ENCODE peak calls at places on chromosomes 12 and 14, in nine cellular contexts. V is GM10248, F is adrenal gland, W is psoas muscle, D is MCF 10A, C is epithelial cell of esophagus, K is choroid plexus epithelial cell, Y is uterus, A is progenitor cell of endocrine pancreas. U is an unnamed sample.

GRCh38 chr12:64192644-64193043 is 29.5 kb downstream of the KICS2 start:
- DNase-seq in D (no peak), W (no peak), Y (no peak), F (no peak), V (no peak), K (no peak), A (no peak), C (no peak), U (no peak)

GRCh38 chr14:60648934-60649814 is at the start of gene SIX1:
- DNase-seq in Y (peak), D (peak), W (peak), V (peak), A (peak), F (peak), K (peak), C (peak), U (peak)

GRCh38 chr14:103522028-103522581 is 525 bp downstream of the CKB start:
- DNase-seq in D (no peak), F (peak), W (peak), C (no peak), Y (peak), A (no peak), K (no peak), V (no peak), U (no peak)

GRCh38 chr12:25301798-25302197 is 51.1 kb upstream of the KRAS start:
- DNase-seq in C (no peak), F (no peak), K (peak), A (no peak), W (no peak), D (no peak), V (no peak), Y (no peak), U (no peak)

GRCh38 chr14:71290960-71291466 is 383.8 kb downstream of the PCNX1 start:
- DNase-seq in C (peak), W (no peak), F (peak), K (peak), V (peak), D (peak), A (no peak), Y (no peak), U (peak)

GRCh38 chr12:51047655-51048540 is at the start of gene LETMD1:
- DNase-seq in K (peak), Y (peak), D (peak), F (peak), V (peak), C (peak), W (peak), A (peak), U (peak)

GRCh38 chr14:56979961-56980360 is 169.7 kb upstream of the OTX2 start:
- DNase-seq in D (no peak), W (no peak), K (no peak), A (no peak), C (no peak), V (no peak), Y (no peak), F (no peak), U (no peak)

GRCh38 chr12:40063424-40063823 is 42.5 kb downstream of the SLC2A13 start:
- DNase-seq in C (peak), A (no peak), D (peak), Y (no peak), K (no peak), F (peak), V (no peak), W (no peak), U (no peak)

GRCh38 chr12:132484891-132485441 is 5.0 kb upstream of the FBRSL1 start:
- DNase-seq in C (no peak), D (no peak), A (no peak), W (peak), K (peak), V (no peak), F (no peak), Y (no peak), U (no peak)

GRCh38 chr12:3142386-3142785 is 65.2 kb downstream of the TSPAN9 start:
- DNase-seq in V (no peak), A (no peak), D (no peak), C (no peak), K (no peak), F (no peak), W (no peak), Y (no peak), U (no peak)

GRCh38 chr12:131589231-131589902 is 121.5 kb upstream of the SFSWAP start:
- DNase-seq in D (no peak), Y (no peak), K (no peak), A (no peak), V (no peak), C (no peak), F (no peak), W (no peak), U (no peak)

GRCh38 chr12:52615912-52616311 is 2.4 kb downstream of the KRT73 start:
- DNase-seq in W (no peak), K (no peak), V (no peak), A (no peak), D (no peak), F (no peak), C (no peak), Y (no peak), U (no peak)

GRCh38 chr12:47408171-47408871 is 297.5 kb downstream of the RPAP3 start:
- DNase-seq in W (no peak), Y (no peak), A (no peak), C (peak), V (peak), K (no peak), D (peak), F (no peak), U (no peak)

GRCh38 chr14:99538275-99538674 is 57.1 kb downstream of the CCNK start:
- DNase-seq in Y (no peak), K (no peak), F (peak), D (no peak), W (no peak), V (no peak), A (no peak), C (no peak), U (no peak)

GRCh38 chr12:8590842-8591545 is 21.7 kb downstream of the AICDA start:
- DNase-seq in K (peak), V (peak), W (no peak), C (peak), Y (no peak), F (no peak), A (no peak), D (peak), U (no peak)

GRCh38 chr12:62860501-62861156 is 74.3 kb downstream of the PPM1H start:
- DNase-seq in K (peak), C (no peak), F (peak), Y (no peak), D (no peak), A (no peak), W (no peak), V (no peak), U (no peak)

GRCh38 chr14:34536951-34537676 is 2.4 kb downstream of the EAPP start:
- DNase-seq in Y (no peak), K (peak), F (no peak), V (no peak), W (no peak), D (no peak), A (no peak), C (no peak), U (peak)

GRCh38 chr12:32120419-32120818 is 13.8 kb downstream of the BICD1 start:
- DNase-seq in D (no peak), Y (no peak), W (no peak), K (peak), C (no peak), V (peak), F (no peak), A (no peak), U (no peak)

GRCh38 chr14:102793531-102794328 is 16.5 kb downstream of the TRAF3 start:
- DNase-seq in D (no peak), V (no peak), C (no peak), A (no peak), K (no peak), Y (no peak), F (no peak), W (no peak), U (no peak)

GRCh38 chr12:101256271-101256670 is 23.6 kb upstream of the UTP20 start:
- DNase-seq in Y (no peak), A (no peak), V (no peak), K (no peak), D (no peak), W (no peak), F (no peak), C (peak), U (no peak)

GRCh38 chr12:50017047-50017446 is 8.2 kb downstream of the RACGAP1 start:
- DNase-seq in Y (peak), A (no peak), D (peak), F (peak), V (no peak), W (no peak), K (peak), C (peak), U (peak)

GRCh38 chr12:2615665-2616387 is 178.9 kb upstream of the FKBP4 start:
- DNase-seq in V (no peak), Y (peak), W (no peak), K (peak), F (no peak), D (no peak), A (no peak), C (no peak), U (no peak)

GRCh38 chr12:39905152-39905551 is 200.7 kb downstream of the SLC2A13 start:
- DNase-seq in Y (peak), C (no peak), D (peak), V (no peak), F (peak), W (peak), K (peak), A (no peak), U (peak)

GRCh38 chr14:96799489-96800056 is 2.4 kb downstream of the VRK1 start:
- DNase-seq in D (no peak), V (no peak), A (no peak), C (no peak), K (no peak), F (no peak), Y (no peak), W (no peak), U (no peak)

GRCh38 chr12:24396266-24396665 is 446.8 kb upstream of the SOX5 start:
- DNase-seq in W (no peak), F (no peak), K (no peak), D (no peak), C (no peak), Y (no peak), V (no peak), A (no peak), U (no peak)

GRCh38 chr12:56900583-56900982 is 33.6 kb downstream of the SDR9C7 start:
- DNase-seq in W (no peak), F (no peak), C (peak), V (no peak), K (no peak), Y (no peak), D (peak), A (no peak), U (peak)

GRCh38 chr14:70886421-70887206 is 20.6 kb upstream of the PCNX1 start:
- DNase-seq in Y (no peak), F (no peak), D (no peak), W (no peak), C (no peak), V (no peak), K (no peak), A (no peak), U (no peak)

GRCh38 chr12:33832900-33833299 is 189.4 kb upstream of the ALG10 start:
- DNase-seq in C (no peak), D (no peak), F (no peak), V (no peak), K (no peak), W (no peak), Y (no peak), A (no peak), U (no peak)

GRCh38 chr12:104132351-104132956 is 5.6 kb downstream of the NFYB start:
- DNase-seq in Y (no peak), C (no peak), W (no peak), A (no peak), F (no peak), D (no peak), V (no peak), K (no peak), U (no peak)

GRCh38 chr14:105093426-105094192 is 28.4 kb upstream of the GPR132 start:
- DNase-seq in K (peak), Y (peak), D (peak), W (no peak), A (peak), C (peak), V (peak), F (peak), U (peak)

GRCh38 chr12:11761869-11762567 is 112.5 kb downstream of the ETV6 start:
- DNase-seq in V (peak), D (no peak), W (no peak), A (no peak), K (no peak), F (no peak), Y (no peak), C (no peak), U (no peak)

GRCh38 chr14:104246401-104247335 is 108.3 kb downstream of the KIF26A start:
- DNase-seq in W (no peak), D (no peak), F (peak), A (peak), C (no peak), Y (peak), K (no peak), V (no peak), U (no peak)

GRCh38 chr12:131834798-131835615 is 6.8 kb downstream of the MMP17 start:
- DNase-seq in V (no peak), D (no peak), Y (no peak), C (peak), F (no peak), W (no peak), A (no peak), K (no peak), U (no peak)

GRCh38 chr14:71733210-71733883 is 198.9 kb upstream of the RGS6 start:
- DNase-seq in K (peak), W (no peak), A (no peak), C (no peak), Y (no peak), F (no peak), V (no peak), D (no peak), U (peak)

GRCh38 chr12:11697670-11698387 is 48.4 kb downstream of the ETV6 start:
- DNase-seq in W (no peak), V (no peak), A (no peak), F (no peak), C (peak), Y (no peak), K (peak), D (peak), U (peak)

GRCh38 chr14:91405724-91406435 is 11.7 kb downstream of the CCDC88C start:
- DNase-seq in K (no peak), A (no peak), V (no peak), C (no peak), F (no peak), D (no peak), Y (no peak), W (no peak), U (no peak)

GRCh38 chr12:94510128-94510527 is 50.5 kb upstream of the CEP83 start:
- DNase-seq in V (no peak), C (no peak), A (no peak), Y (no peak), W (no peak), D (no peak), K (no peak), F (no peak), U (no peak)

GRCh38 chr12:94511506-94511905 is 51.8 kb upstream of the CEP83 start:
- DNase-seq in Y (no peak), D (no peak), W (no peak), K (no peak), A (no peak), F (no peak), C (no peak), V (no peak), U (no peak)

GRCh38 chr12:94504386-94504785 is 44.7 kb upstream of the CEP83 start:
- DNase-seq in K (peak), C (no peak), D (no peak), W (no peak), Y (no peak), A (no peak), V (no peak), F (no peak), U (no peak)

GRCh38 chr12:94509317-94509716 is 49.6 kb upstream of the CEP83 start:
- DNase-seq in A (no peak), D (no peak), K (peak), C (no peak), Y (no peak), F (no peak), W (no peak), V (no peak), U (no peak)

DNA sequence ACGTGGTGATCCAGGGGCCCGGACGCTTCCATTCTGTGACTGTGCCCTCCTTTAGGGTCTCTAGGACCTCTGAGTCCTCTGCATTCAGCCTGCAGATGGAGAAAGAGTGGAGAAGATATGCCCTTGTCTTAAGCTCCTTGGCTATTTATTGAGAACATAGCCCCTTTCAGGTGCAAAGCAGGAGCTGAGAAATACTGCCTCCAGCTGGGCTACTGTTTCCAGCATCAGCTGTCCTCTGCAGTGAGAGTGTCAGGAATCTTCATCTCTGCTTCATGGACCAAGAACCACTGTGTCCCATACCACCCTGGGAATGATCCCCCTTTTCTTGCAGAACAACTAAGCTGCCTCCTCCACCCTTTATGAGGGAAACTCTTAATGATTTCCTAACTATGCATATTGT is 47.8 kb upstream of the CEP83 start:
- DNase-seq in W (no peak), C (no peak), K (no peak), A (no peak), Y (no peak), D (no peak), V (no peak), F (no peak), U (no peak)
- TF ChIP-seq CTCF in W (no peak), C (no peak), K (no peak), A (no peak), Y (no peak), D (no peak), V (no peak), F (no peak), U (no peak)

DNA sequence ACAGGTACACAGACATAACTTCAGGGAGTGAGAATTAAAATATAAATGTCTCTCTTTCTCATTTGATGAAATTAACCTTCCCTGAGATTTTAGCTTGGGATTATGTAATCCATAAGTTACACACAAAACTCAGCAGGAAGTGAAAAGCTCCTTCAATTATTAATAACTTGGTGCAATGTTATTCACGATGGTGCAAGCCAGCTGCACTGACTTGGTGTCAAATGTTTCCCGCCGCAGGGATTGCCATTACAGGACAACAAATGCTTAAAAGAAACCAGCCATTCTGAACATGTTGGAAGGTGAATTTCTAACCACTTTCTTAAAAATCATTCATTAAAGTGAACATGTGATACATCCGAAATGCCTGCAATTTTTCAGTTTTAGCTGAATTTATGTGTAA is 250.4 kb downstream of the FOXN3 start:
- DNase-seq in W (no peak), V (no peak), Y (no peak), K (no peak), C (no peak), A (no peak), D (no peak), F (no peak), U (no peak)
- TF ChIP-seq CTCF in W (no peak), V (no peak), Y (no peak), K (no peak), C (no peak), A (no peak), D (no peak), F (no peak), U (no peak)

GRCh38 chr12:23025372-23026021 is 400.5 kb downstream of the ETNK1 start:
- DNase-seq in A (no peak), V (no peak), D (no peak), C (no peak), K (no peak), Y (no peak), W (no peak), F (no peak), U (no peak)

GRCh38 chr12:23029185-23029584 is 404.2 kb downstream of the ETNK1 start:
- DNase-seq in C (no peak), K (no peak), W (no peak), A (no peak), D (no peak), F (no peak), Y (no peak), V (no peak), U (no peak)

DNA sequence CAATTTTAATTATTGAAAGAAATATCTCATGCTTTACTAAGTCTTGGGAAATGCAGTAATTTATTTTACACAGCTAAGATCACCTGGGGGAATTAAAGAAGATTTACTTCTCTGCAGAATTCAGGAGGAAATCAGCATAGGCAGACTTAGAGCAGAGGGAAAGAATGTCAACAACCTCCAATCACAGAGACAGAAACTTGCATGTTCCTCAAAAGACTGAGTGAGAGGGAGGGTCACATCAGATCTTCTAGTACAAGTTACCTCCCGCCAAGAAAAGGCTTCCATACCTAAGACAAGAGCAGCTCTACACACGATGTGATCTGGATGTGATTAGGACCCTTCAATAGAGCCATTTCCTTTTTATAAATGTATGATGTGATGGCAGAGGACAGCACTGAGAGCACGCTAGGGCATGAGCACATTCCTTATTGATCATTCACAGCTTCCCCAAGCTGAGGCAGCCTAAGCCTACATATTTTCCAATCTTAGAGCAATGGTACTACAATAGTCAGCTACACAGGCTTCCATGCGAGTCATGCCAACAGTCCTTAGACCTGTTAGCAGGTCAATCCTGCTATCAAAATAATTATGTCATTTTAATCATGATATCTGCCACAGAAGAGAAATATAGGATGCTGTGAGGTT is 403.3 kb downstream of the ETNK1 start:
- DNase-seq in A (no peak), C (peak), F (no peak), V (no peak), Y (no peak), K (peak), W (no peak), D (no peak), U (no peak)
- TF ChIP-seq CTCF in A (no peak), C (no peak), F (no peak), V (no peak), Y (no peak), K (no peak), W (no peak), D (no peak), U (no peak)

GRCh38 chr14:67582061-67582460 is 18.0 kb downstream of the PIGH start:
- DNase-seq in A (no peak), V (no peak), D (no peak), C (no peak), Y (no peak), F (peak), K (no peak), W (no peak), U (no peak)
- TF ChIP-seq CTCF in A (no peak), V (no peak), D (no peak), C (no peak), Y (no peak), F (no peak), K (no peak), W (no peak), U (no peak)

GRCh38 chr14:33287204-33287603 is 348.5 kb downstream of the NPAS3 start:
- DNase-seq in D (no peak), V (no peak), A (no peak), F (no peak), K (peak), W (no peak), Y (no peak), C (peak), U (no peak)
- TF ChIP-seq CTCF in D (no peak), V (no peak), A (no peak), F (no peak), K (no peak), W (no peak), Y (no peak), C (no peak), U (no peak)

U was measured in HFFc6.